ENCODE peak calls at places on chromosomes 7 and 10, in five cellular contexts. L is neuronal stem cell; Q is GM23338; T is NCI-H1105 treated with DMSO at 0.1 percent for 48 hours; V is stimulated activated naive B cell treated with anti-CD40 and anti-IgM and Interleukin-4, amounts not matched to agents 10 μg/mL and 1 μg/mL and 100 μg/mL, for 72 hours. A is an unnamed sample.

GRCh38 chr7:122628651-122629411 is 70.1 kb downstream of the RNF133 start:
- DNase-seq in Q (no peak), V (no peak), L (no peak), T (no peak), A (no peak)

GRCh38 chr10:11870461-11870780 is 47.3 kb downstream of the PROSER2 start:
- DNase-seq in L (no peak), V (no peak), T (no peak), Q (peak; percentile 59), A (no peak)

GRCh38 chr7:2483495-2483894 is 7.3 kb upstream of the GRIFIN start:
- DNase-seq in T (no peak), L (no peak), Q (no peak), V (no peak), A (no peak)

GRCh38 chr10:34319197-34319846 is 495.8 kb downstream of the PARD3 start:
- DNase-seq in L (no peak), V (no peak), T (peak; percentile 95), Q (no peak), A (peak; percentile 77)

GRCh38 chr10:122034149-122034756 is 45.3 kb downstream of the TACC2 start:
- DNase-seq in Q (no peak), L (no peak), T (no peak), V (no peak), A (no peak)

GRCh38 chr7:66281678-66282593 is 76.8 kb downstream of the TPST1 start:
- DNase-seq in L (no peak), Q (no peak), V (no peak), T (no peak), A (no peak)

GRCh38 chr10:79397575-79398303 is 47.7 kb downstream of the ZCCHC24 start:
- DNase-seq in Q (no peak), L (no peak), T (no peak), V (no peak), A (no peak)

GRCh38 chr7:68807681-68808080 is 790.6 kb upstream of the AUTS2 start:
- DNase-seq in V (no peak), T (no peak), Q (no peak), L (no peak), A (no peak)

GRCh38 chr7:144817001-144817400 is 18.9 kb downstream of the TPK1 start:
- DNase-seq in L (no peak), T (no peak), V (no peak), Q (no peak), A (no peak)

GRCh38 chr7:47600199-47601118 is 18.5 kb upstream of the TNS3 start:
- DNase-seq in L (no peak), T (no peak), V (peak; percentile 38), Q (no peak), A (no peak)

GRCh38 chr10:11178606-11179221 is 161.0 kb downstream of the CELF2 start:
- DNase-seq in T (no peak), V (peak; percentile 69), Q (no peak), L (no peak), A (no peak)

GRCh38 chr10:13349776-13350274 is 1.7 kb upstream of the SEPHS1 start:
- DNase-seq in L (no peak), V (peak; percentile 6), T (no peak), Q (peak; percentile 97), A (no peak)

GRCh38 chr7:27345164-27345887 is 102.7 kb downstream of the EVX1 start:
- DNase-seq in T (no peak), L (no peak), V (no peak), Q (no peak), A (no peak)

GRCh38 chr10:49163741-49164140 is 24.4 kb downstream of the TMEM273 start:
- DNase-seq in V (no peak), T (no peak), Q (no peak), L (no peak), A (no peak)

GRCh38 chr10:68156373-68157185 is 47.3 kb downstream of the MYPN start:
- DNase-seq in T (peak; percentile 13), L (peak; percentile 36), Q (peak; percentile 87), V (peak; percentile 23), A (no peak)

GRCh38 chr7:113370910-113371309 is 252.6 kb upstream of the SMIM30 start:
- DNase-seq in Q (no peak), L (no peak), T (no peak), V (no peak), A (no peak)

GRCh38 chr7:101488826-101489572 is 126.3 kb downstream of the COL26A1 start:
- DNase-seq in T (no peak), V (no peak), L (no peak), Q (no peak), A (no peak)

GRCh38 chr10:131896403-131896802 is 4.4 kb upstream of the PPP2R2D start:
- DNase-seq in V (no peak), T (no peak), Q (no peak), L (no peak), A (no peak)

GRCh38 chr7:101112233-101112632 is 14.7 kb upstream of the SERPINE1 start:
- DNase-seq in Q (no peak), V (no peak), L (no peak), T (no peak), A (no peak)

GRCh38 chr10:89431977-89432376 is 17.6 kb downstream of the IFIT5 start:
- DNase-seq in T (no peak), V (no peak), Q (no peak), L (no peak), A (peak; percentile 7)

GRCh38 chr10:72691470-72692056 is 380 bp upstream of the MCU start:
- DNase-seq in Q (peak; percentile 98), T (peak; percentile 88), L (peak; percentile 5), V (no peak), A (peak; percentile 94)

GRCh38 chr7:35988818-35989217 is 164.2 kb upstream of the EEPD1 start:
- DNase-seq in V (no peak), Q (no peak), L (no peak), T (no peak), A (no peak)

GRCh38 chr7:118109607-118110006 is 74.4 kb upstream of the LSM8 start:
- DNase-seq in T (no peak), L (no peak), V (no peak), Q (no peak), A (peak; percentile 61)